ENCODE peak calls at places on chromosomes 5 and 9, in five cellular contexts. T is colonic mucosa, N is mammary epithelial cell, Q is H1, J is endothelial cell of umbilical vein. P is an unnamed sample.

GRCh38 chr5:52956915-52957747 is 32.0 kb upstream of the ITGA2 start:
- DNase-seq in N (no peak), T (no peak), Q (no peak), J (no peak), P (no peak)

GRCh38 chr5:84343171-84343570 is 41.5 kb downstream of the EDIL3 start:
- DNase-seq in J (peak; percentile 36), T (no peak), N (no peak), Q (no peak), P (no peak)

GRCh38 chr5:155883966-155884555 is 442.9 kb upstream of the SGCD start:
- DNase-seq in T (no peak), J (no peak), Q (no peak), N (no peak), P (no peak)

GRCh38 chr5:107830750-107831149 is 160.0 kb upstream of the EFNA5 start:
- DNase-seq in Q (no peak), T (no peak), N (no peak), J (no peak), P (no peak)

GRCh38 chr9:122126340-122127333 is 32.9 kb downstream of the NDUFA8 start:
- DNase-seq in T (no peak), Q (peak; percentile 74), J (no peak), N (no peak), P (no peak)

GRCh38 chr9:121294866-121295661 is 27.1 kb downstream of the GSN start:
- DNase-seq in Q (no peak), N (no peak), T (peak; percentile 40), J (no peak), P (peak; percentile 56)

GRCh38 chr5:60333103-60333502 is 366.9 kb downstream of the DEPDC1B start:
- DNase-seq in Q (no peak), J (no peak), T (no peak), N (peak; percentile 48), P (no peak)

GRCh38 chr9:4678679-4679267 is 596 bp upstream of the CDC37L1 start:
- DNase-seq in J (peak; percentile 83), N (peak; percentile 35), Q (no peak), T (no peak), P (no peak)

GRCh38 chr9:136093331-136093986 is 1.6 kb downstream of the NACC2 start:
- DNase-seq in Q (no peak), N (no peak), T (peak; percentile 54), J (no peak), P (peak; percentile 88)
- H3K9ac ChIP-seq in Q (no peak overlapping the region), N (peak overlapping the region; percentile 65), T (peak overlapping the region; percentile 74), J (peak overlapping the region; percentile 82), P (peak overlapping the region; percentile 71)

GRCh38 chr9:7258688-7259396 is 501.1 kb downstream of the KDM4C start:
- DNase-seq in Q (no peak), T (no peak), N (no peak), J (no peak), P (no peak)
- TF ChIP-seq CTCF in Q (no peak), T (no peak), N (no peak), J (no peak), P (no peak)

DNA sequence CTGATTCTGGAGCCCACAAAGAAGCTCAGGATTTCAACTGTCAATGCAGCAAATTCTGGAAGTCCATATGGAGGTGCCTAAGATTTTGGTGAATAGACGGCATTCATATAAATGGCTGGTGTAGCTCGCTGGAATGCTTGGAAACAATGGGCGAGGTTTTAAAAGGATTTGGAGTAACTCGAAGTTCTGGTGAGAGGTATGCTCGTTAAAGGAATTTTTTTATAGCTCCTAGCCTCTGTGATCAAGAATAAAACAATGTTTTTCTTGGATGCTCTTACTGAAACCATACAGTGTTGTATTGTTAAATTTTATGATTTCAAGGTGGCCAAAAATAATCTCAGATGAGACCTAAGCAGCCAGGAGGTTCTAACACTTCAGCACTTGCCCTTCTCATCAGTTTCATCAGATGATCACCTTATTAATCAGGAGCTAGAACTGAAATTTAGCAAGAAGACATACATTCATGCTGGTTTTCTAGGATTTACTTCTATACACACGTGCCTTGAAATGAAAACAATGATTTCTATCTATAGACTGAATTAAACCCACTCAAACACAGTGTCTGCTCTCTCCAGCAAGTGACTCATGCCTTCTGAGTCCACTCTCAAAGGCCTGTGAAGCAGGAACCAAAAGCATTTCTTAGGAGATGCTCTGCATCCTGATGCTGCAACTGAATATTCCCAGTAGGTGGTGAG is 79.2 kb downstream of the OTULIN start:
- DNase-seq in T (no peak), Q (no peak), N (peak; percentile 77), J (peak; percentile 64), P (no peak)
- H3K36me3 ChIP-seq in T (no peaks in the 10 kb centered on the region), Q (no peaks in the 10 kb centered on the region), N (peaks cover 4% of the 10 kb centered on the region), J (no peaks in the 10 kb centered on the region), P (peaks cover 8% of the 10 kb centered on the region)

GRCh38 chr5:88880196-88880595 is 2.8 kb downstream of the MEF2C start:
- DNase-seq in Q (no peak), T (no peak), J (no peak), N (no peak), P (no peak)
- H3K9ac ChIP-seq in Q (no peak overlapping the region), T (no peak overlapping the region), J (peak overlapping the region; percentile 97), N (no peak overlapping the region), P (peak overlapping the region; percentile 47)

P was measured in kidney.